ENCODE peak calls at places on chromosomes 3 and 15, in six cellular contexts. One of them, this sample, is unnamed.

GRCh38 chr3:79767953-79768282 is at the start of gene ROBO1:
- DNase-seq in A549: peak
- DNase-seq in BJ: no peak
- DNase-seq in psoas muscle: no peak
- DNase-seq in body of pancreas: no peak
- DNase-seq in fibroblast of pulmonary artery: peak
- DNase-seq in this sample: no peak

GRCh38 chr3:99409961-99410360 is 228.4 kb upstream of the COL8A1 start:
- DNase-seq in body of pancreas: no peak
- DNase-seq in BJ: no peak
- DNase-seq in psoas muscle: no peak
- DNase-seq in fibroblast of pulmonary artery: no peak
- DNase-seq in A549: no peak
- DNase-seq in this sample: no peak

GRCh38 chr3:56423537-56424209 is 44.6 kb downstream of the ERC2 start:
- DNase-seq in fibroblast of pulmonary artery: no peak
- DNase-seq in psoas muscle: no peak
- DNase-seq in A549: no peak
- DNase-seq in BJ: no peak
- DNase-seq in body of pancreas: no peak
- DNase-seq in this sample: no peak

GRCh38 chr15:96201696-96202095 is 128.8 kb upstream of the NR2F2 start:
- DNase-seq in body of pancreas: no peak
- DNase-seq in psoas muscle: no peak
- DNase-seq in BJ: no peak
- DNase-seq in A549: no peak
- DNase-seq in fibroblast of pulmonary artery: no peak
- DNase-seq in this sample: no peak

GRCh38 chr3:147197739-147198138 is 208.6 kb downstream of the ZIC4 start:
- DNase-seq in psoas muscle: no peak
- DNase-seq in BJ: no peak
- DNase-seq in A549: no peak
- DNase-seq in body of pancreas: no peak
- DNase-seq in fibroblast of pulmonary artery: no peak
- DNase-seq in this sample: no peak

GRCh38 chr3:188722963-188723362 is 448.8 kb upstream of the TPRG1 start:
- DNase-seq in BJ: no peak
- DNase-seq in fibroblast of pulmonary artery: no peak
- DNase-seq in body of pancreas: no peak
- DNase-seq in A549: no peak
- DNase-seq in psoas muscle: no peak
- DNase-seq in this sample: no peak

GRCh38 chr15:68644088-68644904 is 65.5 kb downstream of the CORO2B start:
- DNase-seq in fibroblast of pulmonary artery: peak
- DNase-seq in body of pancreas: no peak
- DNase-seq in A549: peak
- DNase-seq in psoas muscle: no peak
- DNase-seq in BJ: peak
- DNase-seq in this sample: no peak

GRCh38 chr3:24263069-24263668 is 231.5 kb downstream of the THRB start:
- DNase-seq in body of pancreas: no peak
- DNase-seq in BJ: no peak
- DNase-seq in psoas muscle: no peak
- DNase-seq in A549: no peak
- DNase-seq in fibroblast of pulmonary artery: no peak
- DNase-seq in this sample: no peak

GRCh38 chr3:185701891-185702563 is 115.9 kb downstream of the SENP2 start:
- DNase-seq in psoas muscle: no peak
- DNase-seq in fibroblast of pulmonary artery: no peak
- DNase-seq in A549: no peak
- DNase-seq in BJ: no peak
- DNase-seq in body of pancreas: peak
- DNase-seq in this sample: no peak

GRCh38 chr3:126373682-126374601 is 16.7 kb upstream of the KLF15 start:
- DNase-seq in body of pancreas: no peak
- DNase-seq in fibroblast of pulmonary artery: peak
- DNase-seq in BJ: no peak
- DNase-seq in psoas muscle: no peak
- DNase-seq in A549: no peak
- DNase-seq in this sample: peak

GRCh38 chr3:170244566-170244965 is 22.3 kb downstream of the PRKCI start:
- DNase-seq in body of pancreas: no peak
- DNase-seq in BJ: no peak
- DNase-seq in A549: no peak
- DNase-seq in fibroblast of pulmonary artery: no peak
- DNase-seq in psoas muscle: no peak
- DNase-seq in this sample: no peak

GRCh38 chr3:7978104-7978457 is 523.5 kb upstream of the LMCD1 start:
- DNase-seq in psoas muscle: no peak
- DNase-seq in fibroblast of pulmonary artery: no peak
- DNase-seq in BJ: no peak
- DNase-seq in A549: no peak
- DNase-seq in body of pancreas: no peak
- DNase-seq in this sample: no peak

GRCh38 chr3:12193485-12194165 is 34.9 kb upstream of the TIMP4 start:
- DNase-seq in fibroblast of pulmonary artery: peak
- DNase-seq in psoas muscle: no peak
- DNase-seq in BJ: peak
- DNase-seq in body of pancreas: no peak
- DNase-seq in A549: peak
- DNase-seq in this sample: peak

GRCh38 chr3:127573916-127574315 is 16.6 kb downstream of the TPRA1 start:
- DNase-seq in fibroblast of pulmonary artery: no peak
- DNase-seq in psoas muscle: no peak
- DNase-seq in A549: no peak
- DNase-seq in BJ: no peak
- DNase-seq in body of pancreas: no peak
- DNase-seq in this sample: no peak

GRCh38 chr15:27865926-27866325 is 233.2 kb downstream of the OCA2 start:
- DNase-seq in fibroblast of pulmonary artery: no peak
- DNase-seq in psoas muscle: no peak
- DNase-seq in body of pancreas: no peak
- DNase-seq in BJ: no peak
- DNase-seq in A549: no peak
- DNase-seq in this sample: no peak

GRCh38 chr3:141686477-141687280 is 51.4 kb upstream of the RNF7 start:
- DNase-seq in fibroblast of pulmonary artery: peak
- DNase-seq in A549: peak
- DNase-seq in BJ: no peak
- DNase-seq in psoas muscle: peak
- DNase-seq in body of pancreas: peak
- DNase-seq in this sample: peak

GRCh38 chr3:72190050-72190449 is 405.1 kb upstream of the PROK2 start:
- DNase-seq in psoas muscle: no peak
- DNase-seq in fibroblast of pulmonary artery: no peak
- DNase-seq in A549: no peak
- DNase-seq in body of pancreas: no peak
- DNase-seq in BJ: no peak
- DNase-seq in this sample: no peak

GRCh38 chr3:171862993-171863521 is 19.9 kb downstream of the TMEM212 start:
- DNase-seq in A549: no peak
- DNase-seq in BJ: peak
- DNase-seq in body of pancreas: no peak
- DNase-seq in psoas muscle: no peak
- DNase-seq in fibroblast of pulmonary artery: peak
- DNase-seq in this sample: no peak
- TF ChIP-seq CTCF in A549: no peak
- TF ChIP-seq CTCF in BJ: no peak
- TF ChIP-seq CTCF in body of pancreas: no peak
- TF ChIP-seq CTCF in psoas muscle: no peak
- TF ChIP-seq CTCF in fibroblast of pulmonary artery: no peak
- TF ChIP-seq CTCF in this sample: no peak

GRCh38 chr3:152331975-152332374 is 63.2 kb downstream of the MBNL1 start:
- DNase-seq in body of pancreas: no peak
- DNase-seq in fibroblast of pulmonary artery: no peak
- DNase-seq in A549: peak
- DNase-seq in BJ: no peak
- DNase-seq in psoas muscle: no peak
- DNase-seq in this sample: no peak

GRCh38 chr3:152331018-152331541 is 62.4 kb downstream of the MBNL1 start:
- DNase-seq in psoas muscle: no peak
- DNase-seq in body of pancreas: no peak
- DNase-seq in fibroblast of pulmonary artery: peak
- DNase-seq in BJ: peak
- DNase-seq in A549: peak
- DNase-seq in this sample: no peak

GRCh38 chr3:152325136-152325535 is 56.4 kb downstream of the MBNL1 start:
- DNase-seq in body of pancreas: no peak
- DNase-seq in BJ: no peak
- DNase-seq in fibroblast of pulmonary artery: no peak
- DNase-seq in A549: no peak
- DNase-seq in psoas muscle: no peak
- DNase-seq in this sample: no peak

GRCh38 chr3:152330565-152330964 is 61.8 kb downstream of the MBNL1 start:
- DNase-seq in body of pancreas: no peak
- DNase-seq in psoas muscle: no peak
- DNase-seq in BJ: no peak
- DNase-seq in fibroblast of pulmonary artery: no peak
- DNase-seq in A549: no peak
- DNase-seq in this sample: no peak

DNA sequence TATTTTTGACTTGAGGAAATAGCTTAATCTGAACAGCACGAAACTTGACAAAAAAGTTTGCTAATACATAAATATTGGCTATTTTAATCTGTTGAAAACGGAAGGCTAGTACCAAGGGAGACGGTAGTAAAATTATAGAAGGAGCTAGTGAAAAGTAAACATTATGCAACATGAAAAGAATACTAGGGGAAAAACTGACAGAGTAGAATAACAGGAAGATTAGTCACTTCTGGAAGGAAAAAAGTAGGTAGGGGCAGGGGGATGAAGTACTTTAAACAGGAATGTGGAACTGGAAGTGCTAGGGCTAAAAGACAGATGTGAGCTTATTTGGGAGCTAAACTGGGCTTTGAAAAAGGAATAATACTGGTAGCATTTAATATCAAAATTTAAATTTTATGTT is 60.1 kb downstream of the MBNL1 start:
- DNase-seq in fibroblast of pulmonary artery: peak
- DNase-seq in psoas muscle: no peak
- DNase-seq in body of pancreas: no peak
- DNase-seq in A549: peak
- DNase-seq in BJ: peak
- DNase-seq in this sample: no peak
- H3K4me3 ChIP-seq in fibroblast of pulmonary artery: peak
- H3K4me3 ChIP-seq in psoas muscle: peak
- H3K4me3 ChIP-seq in body of pancreas: no peak
- H3K4me3 ChIP-seq in A549: peak
- H3K4me3 ChIP-seq in BJ: no peak
- H3K4me3 ChIP-seq in this sample: peak

GRCh38 chr15:65286069-65286703 is 497 bp downstream of the PARP16 start:
- DNase-seq in psoas muscle: no peak
- DNase-seq in fibroblast of pulmonary artery: peak
- DNase-seq in body of pancreas: peak
- DNase-seq in BJ: no peak
- DNase-seq in A549: peak
- DNase-seq in this sample: no peak

GRCh38 chr15:65287515-65287845 is 797 bp upstream of the PARP16 start:
- DNase-seq in psoas muscle: no peak
- DNase-seq in A549: no peak
- DNase-seq in BJ: no peak
- DNase-seq in fibroblast of pulmonary artery: peak
- DNase-seq in body of pancreas: no peak
- DNase-seq in this sample: no peak

GRCh38 chr15:65285291-65286068 is 1.2 kb downstream of the PARP16 start:
- DNase-seq in body of pancreas: no peak
- DNase-seq in psoas muscle: no peak
- DNase-seq in A549: no peak
- DNase-seq in BJ: no peak
- DNase-seq in fibroblast of pulmonary artery: no peak
- DNase-seq in this sample: no peak

GRCh38 chr15:65289261-65289854 is 2.7 kb upstream of the PARP16 start:
- DNase-seq in BJ: no peak
- DNase-seq in body of pancreas: no peak
- DNase-seq in psoas muscle: no peak
- DNase-seq in A549: no peak
- DNase-seq in fibroblast of pulmonary artery: no peak
- DNase-seq in this sample: no peak

DNA sequence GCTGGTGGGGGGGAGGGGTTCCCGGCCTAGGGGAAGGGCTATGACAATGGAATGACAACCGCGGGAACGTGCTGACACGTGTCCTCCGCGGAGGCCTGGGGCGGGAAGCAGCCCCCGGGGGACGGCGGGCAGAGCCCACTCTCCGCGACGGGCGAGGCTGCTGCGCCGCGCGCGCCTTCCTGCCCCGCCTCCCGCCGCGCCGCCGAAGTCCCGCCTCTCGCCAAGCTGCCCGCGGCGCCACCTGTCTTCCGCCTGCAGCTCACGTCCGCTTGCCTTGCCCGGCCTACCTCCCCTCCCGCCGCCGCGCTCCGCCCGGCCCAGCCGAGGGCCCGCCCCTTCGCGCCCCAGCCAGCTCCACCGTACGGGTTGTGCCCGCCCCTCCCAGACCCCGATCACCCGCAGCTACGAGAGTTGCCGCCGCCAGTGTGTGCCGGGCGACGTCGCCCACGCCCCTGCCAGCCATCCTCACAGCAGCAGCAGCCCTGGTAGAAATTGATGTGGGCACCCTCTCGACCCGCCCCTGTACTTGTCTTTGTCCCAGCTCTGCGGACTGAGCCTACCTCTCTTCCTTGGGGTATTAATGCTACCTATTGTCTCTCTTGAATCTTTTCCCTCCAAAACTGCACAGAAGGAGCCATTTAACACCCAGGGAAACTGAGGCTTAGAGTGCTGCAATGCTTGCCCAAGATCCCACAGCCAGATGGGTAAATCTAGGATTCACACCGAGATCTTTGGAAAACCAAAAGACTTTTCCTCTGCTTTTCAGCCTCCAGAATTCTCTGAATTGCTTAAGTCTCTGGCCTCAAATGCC is at the start of gene PARP16:
- DNase-seq in fibroblast of pulmonary artery: peak
- DNase-seq in BJ: no peak
- DNase-seq in A549: peak
- DNase-seq in body of pancreas: peak
- DNase-seq in psoas muscle: peak
- DNase-seq in this sample: peak
- TF ChIP-seq CTCF in fibroblast of pulmonary artery: peak
- TF ChIP-seq CTCF in BJ: peak
- TF ChIP-seq CTCF in A549: peak
- TF ChIP-seq CTCF in body of pancreas: peak
- TF ChIP-seq CTCF in psoas muscle: peak
- TF ChIP-seq CTCF in this sample: peak

GRCh38 chr15:70702584-70702983 is 60.8 kb downstream of the UACA start:
- DNase-seq in psoas muscle: no peak
- DNase-seq in fibroblast of pulmonary artery: no peak
- DNase-seq in body of pancreas: no peak
- DNase-seq in BJ: no peak
- DNase-seq in A549: no peak
- DNase-seq in this sample: no peak

GRCh38 chr15:70704166-70704565 is 59.2 kb downstream of the UACA start:
- DNase-seq in fibroblast of pulmonary artery: no peak
- DNase-seq in body of pancreas: no peak
- DNase-seq in psoas muscle: no peak
- DNase-seq in BJ: no peak
- DNase-seq in A549: no peak
- DNase-seq in this sample: no peak

GRCh38 chr15:70703483-70703882 is 59.9 kb downstream of the UACA start:
- DNase-seq in psoas muscle: no peak
- DNase-seq in body of pancreas: no peak
- DNase-seq in fibroblast of pulmonary artery: peak
- DNase-seq in A549: peak
- DNase-seq in BJ: no peak
- DNase-seq in this sample: no peak

GRCh38 chr15:70703066-70703465 is 60.3 kb downstream of the UACA start:
- DNase-seq in fibroblast of pulmonary artery: no peak
- DNase-seq in A549: no peak
- DNase-seq in BJ: no peak
- DNase-seq in psoas muscle: no peak
- DNase-seq in body of pancreas: no peak
- DNase-seq in this sample: no peak

GRCh38 chr15:70701891-70702568 is 61.3 kb downstream of the UACA start:
- DNase-seq in BJ: no peak
- DNase-seq in body of pancreas: no peak
- DNase-seq in fibroblast of pulmonary artery: peak
- DNase-seq in A549: peak
- DNase-seq in psoas muscle: no peak
- DNase-seq in this sample: peak
- H3K4me3 ChIP-seq in BJ: no peak
- H3K4me3 ChIP-seq in body of pancreas: no peak
- H3K4me3 ChIP-seq in fibroblast of pulmonary artery: peak
- H3K4me3 ChIP-seq in A549: no peak
- H3K4me3 ChIP-seq in psoas muscle: peak
- H3K4me3 ChIP-seq in this sample: peak